ENCODE peak calls at places on chromosomes 6 and 20, in seven cellular contexts. One of them, this sample, is unnamed.
A peak's percentile ranks its signal among the peaks of the same experiment; 100 is the strongest.

GRCh38 chr20:13930246-13930645 is 60.2 kb downstream of the SEL1L2 start:
- DNase-seq in PC-9: peak; percentile 67
- DNase-seq in right cardiac atrium: no peak
- DNase-seq in Panc1: no peak
- DNase-seq in CD8-positive, alpha-beta memory T cell: no peak
- DNase-seq in mammary epithelial cell: peak; percentile 71
- DNase-seq in tibial artery: no peak
- DNase-seq in this sample: no peak

GRCh38 chr6:165260462-165260861 is 48.9 kb downstream of the C6orf118 start:
- DNase-seq in tibial artery: no peak
- DNase-seq in CD8-positive, alpha-beta memory T cell: no peak
- DNase-seq in mammary epithelial cell: no peak
- DNase-seq in right cardiac atrium: no peak
- DNase-seq in Panc1: no peak
- DNase-seq in PC-9: no peak
- DNase-seq in this sample: no peak

GRCh38 chr20:45833030-45833882 is at the start of gene SNX21:
- DNase-seq in CD8-positive, alpha-beta memory T cell: peak; percentile 17
- DNase-seq in mammary epithelial cell: peak; percentile 80
- DNase-seq in right cardiac atrium: peak; percentile 94
- DNase-seq in PC-9: peak; percentile 84
- DNase-seq in Panc1: no peak
- DNase-seq in tibial artery: peak; percentile 90
- DNase-seq in this sample: peak; percentile 77

GRCh38 chr6:33384581-33385020 is 7.0 kb upstream of the KIFC1 start:
- DNase-seq in tibial artery: no peak
- DNase-seq in PC-9: no peak
- DNase-seq in mammary epithelial cell: peak; percentile 62
- DNase-seq in Panc1: no peak
- DNase-seq in right cardiac atrium: no peak
- DNase-seq in CD8-positive, alpha-beta memory T cell: no peak
- DNase-seq in this sample: no peak

GRCh38 chr6:119497988-119498727 is 148.6 kb upstream of the MAN1A1 start:
- DNase-seq in CD8-positive, alpha-beta memory T cell: no peak
- DNase-seq in Panc1: no peak
- DNase-seq in PC-9: no peak
- DNase-seq in mammary epithelial cell: no peak
- DNase-seq in right cardiac atrium: no peak
- DNase-seq in tibial artery: no peak
- DNase-seq in this sample: no peak

GRCh38 chr6:125910518-125910917 is 46.1 kb upstream of the HINT3 start:
- DNase-seq in mammary epithelial cell: peak; percentile 44
- DNase-seq in PC-9: no peak
- DNase-seq in tibial artery: no peak
- DNase-seq in Panc1: no peak
- DNase-seq in right cardiac atrium: no peak
- DNase-seq in CD8-positive, alpha-beta memory T cell: no peak
- DNase-seq in this sample: no peak

GRCh38 chr20:49690899-49691620 is 22.6 kb downstream of the B4GALT5 start:
- DNase-seq in PC-9: no peak
- DNase-seq in right cardiac atrium: no peak
- DNase-seq in tibial artery: no peak
- DNase-seq in mammary epithelial cell: no peak
- DNase-seq in Panc1: no peak
- DNase-seq in CD8-positive, alpha-beta memory T cell: no peak
- DNase-seq in this sample: peak; percentile 77

GRCh38 chr20:35602851-35603495 is 12.7 kb upstream of the SPAG4 start:
- DNase-seq in tibial artery: no peak
- DNase-seq in CD8-positive, alpha-beta memory T cell: no peak
- DNase-seq in PC-9: no peak
- DNase-seq in right cardiac atrium: no peak
- DNase-seq in mammary epithelial cell: no peak
- DNase-seq in Panc1: no peak
- DNase-seq in this sample: no peak

GRCh38 chr20:36541227-36542018 is at the start of gene MYL9:
- DNase-seq in mammary epithelial cell: no peak
- DNase-seq in Panc1: no peak
- DNase-seq in CD8-positive, alpha-beta memory T cell: no peak
- DNase-seq in right cardiac atrium: peak; percentile 95
- DNase-seq in tibial artery: peak; percentile 96
- DNase-seq in PC-9: peak; percentile 68
- DNase-seq in this sample: peak; percentile 85

GRCh38 chr6:155333414-155333813 is 19.1 kb upstream of the TFB1M start:
- DNase-seq in tibial artery: no peak
- DNase-seq in right cardiac atrium: no peak
- DNase-seq in Panc1: no peak
- DNase-seq in CD8-positive, alpha-beta memory T cell: no peak
- DNase-seq in mammary epithelial cell: no peak
- DNase-seq in PC-9: no peak
- DNase-seq in this sample: no peak

GRCh38 chr6:24720131-24720603 is 1.2 kb upstream of the C6orf62 start:
- DNase-seq in Panc1: no peak
- DNase-seq in PC-9: peak; percentile 32
- DNase-seq in right cardiac atrium: peak; percentile 72
- DNase-seq in tibial artery: peak; percentile 57
- DNase-seq in CD8-positive, alpha-beta memory T cell: peak; percentile 62
- DNase-seq in mammary epithelial cell: peak; percentile 75
- DNase-seq in this sample: peak; percentile 67

DNA sequence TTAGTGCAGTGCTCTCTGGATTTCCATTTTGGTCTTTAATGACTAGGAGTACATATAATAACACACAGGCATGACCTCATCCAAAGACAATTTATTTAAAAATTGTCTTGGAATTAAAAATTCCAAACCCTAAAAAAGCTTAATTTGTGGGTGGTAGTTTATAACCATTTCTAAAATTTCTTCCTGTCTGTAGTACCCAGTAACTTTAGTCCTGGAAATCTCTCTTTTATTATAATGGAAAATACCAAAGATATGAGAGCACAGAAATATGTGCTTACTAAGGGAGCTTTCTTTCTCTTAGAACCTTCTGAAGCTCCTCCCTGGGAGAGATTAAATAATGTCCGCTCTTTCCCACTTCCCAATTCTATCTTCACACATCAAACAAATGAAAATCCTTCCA is 70.5 kb upstream of the PRL start:
- DNase-seq in right cardiac atrium: no peak
- DNase-seq in PC-9: no peak
- DNase-seq in Panc1: no peak
- DNase-seq in tibial artery: no peak
- DNase-seq in mammary epithelial cell: no peak
- DNase-seq in CD8-positive, alpha-beta memory T cell: no peak
- DNase-seq in this sample: no peak
- H3K9me3 ChIP-seq in right cardiac atrium: no peaks in the 10 kb centered on the region
- H3K9me3 ChIP-seq in PC-9: no peaks in the 10 kb centered on the region
- H3K9me3 ChIP-seq in Panc1: no peaks in the 10 kb centered on the region
- H3K9me3 ChIP-seq in tibial artery: no peaks in the 10 kb centered on the region
- H3K9me3 ChIP-seq in mammary epithelial cell: no peaks in the 10 kb centered on the region
- H3K9me3 ChIP-seq in CD8-positive, alpha-beta memory T cell: no peaks in the 10 kb centered on the region
- H3K9me3 ChIP-seq in this sample: no peaks in the 10 kb centered on the region

GRCh38 chr20:22515264-22515663 is 69.1 kb downstream of the FOXA2 start:
- DNase-seq in mammary epithelial cell: no peak
- DNase-seq in CD8-positive, alpha-beta memory T cell: no peak
- DNase-seq in PC-9: no peak
- DNase-seq in right cardiac atrium: no peak
- DNase-seq in tibial artery: no peak
- DNase-seq in Panc1: no peak
- DNase-seq in this sample: no peak

GRCh38 chr20:22511943-22512910 is 72.1 kb downstream of the FOXA2 start:
- DNase-seq in Panc1: no peak
- DNase-seq in tibial artery: no peak
- DNase-seq in CD8-positive, alpha-beta memory T cell: no peak
- DNase-seq in PC-9: no peak
- DNase-seq in right cardiac atrium: no peak
- DNase-seq in mammary epithelial cell: no peak
- DNase-seq in this sample: peak; percentile 86

GRCh38 chr20:22509090-22509938 is 75.1 kb downstream of the FOXA2 start:
- DNase-seq in PC-9: no peak
- DNase-seq in mammary epithelial cell: no peak
- DNase-seq in right cardiac atrium: no peak
- DNase-seq in Panc1: no peak
- DNase-seq in CD8-positive, alpha-beta memory T cell: no peak
- DNase-seq in tibial artery: no peak
- DNase-seq in this sample: no peak

GRCh38 chr20:22512911-22513489 is 71.4 kb downstream of the FOXA2 start:
- DNase-seq in CD8-positive, alpha-beta memory T cell: no peak
- DNase-seq in right cardiac atrium: no peak
- DNase-seq in mammary epithelial cell: no peak
- DNase-seq in tibial artery: no peak
- DNase-seq in Panc1: no peak
- DNase-seq in PC-9: no peak
- DNase-seq in this sample: no peak

GRCh38 chr20:22513574-22513973 is 70.8 kb downstream of the FOXA2 start:
- DNase-seq in mammary epithelial cell: no peak
- DNase-seq in tibial artery: no peak
- DNase-seq in Panc1: no peak
- DNase-seq in right cardiac atrium: no peak
- DNase-seq in CD8-positive, alpha-beta memory T cell: no peak
- DNase-seq in PC-9: no peak
- DNase-seq in this sample: no peak
- H3K9me3 ChIP-seq in mammary epithelial cell: no peaks in the 10 kb centered on the region
- H3K9me3 ChIP-seq in tibial artery: no peaks in the 10 kb centered on the region
- H3K9me3 ChIP-seq in Panc1: no peaks in the 10 kb centered on the region
- H3K9me3 ChIP-seq in right cardiac atrium: no peaks in the 10 kb centered on the region
- H3K9me3 ChIP-seq in CD8-positive, alpha-beta memory T cell: no peaks in the 10 kb centered on the region
- H3K9me3 ChIP-seq in PC-9: no peaks in the 10 kb centered on the region
- H3K9me3 ChIP-seq in this sample: no peaks in the 10 kb centered on the region

DNA sequence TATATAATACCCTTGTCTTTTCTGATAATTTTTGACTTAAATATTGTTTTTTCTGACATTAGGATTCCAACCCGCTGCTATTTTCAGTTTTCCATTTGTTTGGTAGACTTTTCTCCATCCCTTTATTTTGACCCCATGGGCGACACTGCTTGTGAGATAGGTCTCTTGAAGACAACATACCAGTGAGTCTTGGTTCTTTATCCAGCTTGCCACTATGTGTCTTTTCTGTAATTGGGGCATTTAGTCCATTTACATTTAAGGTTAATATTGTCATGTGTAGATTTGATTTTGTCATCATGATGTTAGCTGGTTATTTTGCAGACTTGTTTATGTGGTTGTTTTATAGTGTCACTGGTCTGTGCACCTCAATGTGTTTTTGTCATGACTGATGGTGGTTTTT is 67.7 kb upstream of the IRAK1BP1 start:
- DNase-seq in Panc1: no peak
- DNase-seq in mammary epithelial cell: no peak
- DNase-seq in CD8-positive, alpha-beta memory T cell: no peak
- DNase-seq in tibial artery: no peak
- DNase-seq in PC-9: no peak
- DNase-seq in right cardiac atrium: no peak
- DNase-seq in this sample: no peak
- H3K9me3 ChIP-seq in Panc1: no peaks in the 10 kb centered on the region
- H3K9me3 ChIP-seq in mammary epithelial cell: no peaks in the 10 kb centered on the region
- H3K9me3 ChIP-seq in CD8-positive, alpha-beta memory T cell: no peaks in the 10 kb centered on the region
- H3K9me3 ChIP-seq in tibial artery: peaks cover 18% of the 10 kb centered on the region
- H3K9me3 ChIP-seq in PC-9: no peaks in the 10 kb centered on the region
- H3K9me3 ChIP-seq in right cardiac atrium: no peaks in the 10 kb centered on the region
- H3K9me3 ChIP-seq in this sample: peaks cover 26% of the 10 kb centered on the region

GRCh38 chr20:41608606-41609005 is 9.6 kb downstream of the CHD6 start:
- DNase-seq in Panc1: no peak
- DNase-seq in mammary epithelial cell: no peak
- DNase-seq in PC-9: no peak
- DNase-seq in right cardiac atrium: no peak
- DNase-seq in CD8-positive, alpha-beta memory T cell: no peak
- DNase-seq in tibial artery: no peak
- DNase-seq in this sample: no peak

GRCh38 chr20:41604002-41604401 is 14.2 kb downstream of the CHD6 start:
- DNase-seq in CD8-positive, alpha-beta memory T cell: no peak
- DNase-seq in mammary epithelial cell: no peak
- DNase-seq in Panc1: no peak
- DNase-seq in tibial artery: no peak
- DNase-seq in PC-9: no peak
- DNase-seq in right cardiac atrium: no peak
- DNase-seq in this sample: no peak

GRCh38 chr20:41613321-41613720 is 4.9 kb downstream of the CHD6 start:
- DNase-seq in right cardiac atrium: no peak
- DNase-seq in CD8-positive, alpha-beta memory T cell: no peak
- DNase-seq in PC-9: no peak
- DNase-seq in tibial artery: no peak
- DNase-seq in mammary epithelial cell: no peak
- DNase-seq in Panc1: no peak
- DNase-seq in this sample: no peak

GRCh38 chr20:41607791-41608190 is 10.4 kb downstream of the CHD6 start:
- DNase-seq in CD8-positive, alpha-beta memory T cell: no peak
- DNase-seq in tibial artery: no peak
- DNase-seq in PC-9: no peak
- DNase-seq in mammary epithelial cell: no peak
- DNase-seq in right cardiac atrium: no peak
- DNase-seq in Panc1: no peak
- DNase-seq in this sample: no peak

GRCh38 chr20:41609476-41609875 is 8.7 kb downstream of the CHD6 start:
- DNase-seq in PC-9: no peak
- DNase-seq in CD8-positive, alpha-beta memory T cell: no peak
- DNase-seq in right cardiac atrium: no peak
- DNase-seq in tibial artery: no peak
- DNase-seq in Panc1: no peak
- DNase-seq in mammary epithelial cell: no peak
- DNase-seq in this sample: no peak
- H3K9me3 ChIP-seq in PC-9: no peaks in the 10 kb centered on the region
- H3K9me3 ChIP-seq in CD8-positive, alpha-beta memory T cell: no peaks in the 10 kb centered on the region
- H3K9me3 ChIP-seq in right cardiac atrium: no peaks in the 10 kb centered on the region
- H3K9me3 ChIP-seq in tibial artery: no peaks in the 10 kb centered on the region
- H3K9me3 ChIP-seq in Panc1: no peaks in the 10 kb centered on the region
- H3K9me3 ChIP-seq in mammary epithelial cell: no peaks in the 10 kb centered on the region
- H3K9me3 ChIP-seq in this sample: no peaks in the 10 kb centered on the region

DNA sequence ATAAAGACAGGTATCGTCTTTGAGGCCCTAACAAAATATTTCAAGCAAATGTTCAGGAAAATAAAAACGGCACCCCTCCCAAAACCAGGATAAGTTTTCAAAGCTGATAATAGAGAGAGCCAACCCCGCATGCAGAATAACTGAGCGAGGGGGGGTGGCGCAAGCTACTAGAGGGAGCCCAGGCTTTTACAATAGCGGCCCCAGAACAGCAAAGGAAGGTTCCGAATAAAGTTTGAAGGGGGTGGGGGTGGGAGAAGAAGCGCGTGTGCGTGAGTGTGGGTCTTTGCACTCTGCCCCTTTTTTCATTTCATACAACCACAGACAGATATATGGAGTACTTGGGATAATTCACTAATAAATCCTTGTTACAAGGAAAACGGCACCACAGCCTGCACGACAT is 1.9 kb downstream of the OLIG3 start:
- DNase-seq in Panc1: no peak
- DNase-seq in CD8-positive, alpha-beta memory T cell: no peak
- DNase-seq in PC-9: no peak
- DNase-seq in mammary epithelial cell: no peak
- DNase-seq in tibial artery: no peak
- DNase-seq in right cardiac atrium: no peak
- DNase-seq in this sample: no peak
- H3K9me3 ChIP-seq in Panc1: no peaks in the 10 kb centered on the region
- H3K9me3 ChIP-seq in CD8-positive, alpha-beta memory T cell: no peaks in the 10 kb centered on the region
- H3K9me3 ChIP-seq in PC-9: no peaks in the 10 kb centered on the region
- H3K9me3 ChIP-seq in mammary epithelial cell: no peaks in the 10 kb centered on the region
- H3K9me3 ChIP-seq in tibial artery: no peaks in the 10 kb centered on the region
- H3K9me3 ChIP-seq in right cardiac atrium: no peaks in the 10 kb centered on the region
- H3K9me3 ChIP-seq in this sample: peaks cover 16% of the 10 kb centered on the region

This sample was measured in stomach.